ENCODE peak calls at places on chromosomes 6 and 20, in eight cellular contexts. U, O, K, C, W, S, L and P are unnamed samples.

GRCh38 chr6:125229080-125229479 is 72.7 kb downstream of the HDDC2 start:
- DNase-seq in O (peak; percentile 6), C (no peak), K (peak; percentile 10), W (peak; percentile 38), L (no peak), S (no peak), U (no peak), P (no peak)

GRCh38 chr6:146914563-146915483 is 289.4 kb upstream of the STXBP5 start:
- DNase-seq in S (peak; percentile 68), W (peak; percentile 97), K (peak; percentile 96), U (peak; percentile 95), O (peak; percentile 95), L (peak; percentile 96), C (peak; percentile 64), P (peak; percentile 96)

GRCh38 chr6:151962246-151962846 is 154.9 kb downstream of the ESR1 start:
- DNase-seq in S (no peak), C (no peak), K (no peak), W (peak; percentile 64), U (no peak), O (peak; percentile 58), L (no peak), P (peak; percentile 76)

GRCh38 chr6:3230275-3231212 is 3.1 kb upstream of the TUBB2B start:
- DNase-seq in W (peak; percentile 46), K (peak; percentile 34), C (peak; percentile 54), O (peak; percentile 60), L (no peak), S (no peak), U (no peak), P (peak; percentile 21)

GRCh38 chr6:26105842-26106241 is 18.6 kb downstream of the HFE start:
- DNase-seq in C (no peak), K (peak; percentile 77), S (no peak), W (peak; percentile 66), O (peak; percentile 58), L (no peak), U (no peak), P (peak; percentile 82)

GRCh38 chr6:170190046-170190445 is 100.8 kb downstream of the DLL1 start:
- DNase-seq in S (no peak), W (no peak), O (no peak), C (no peak), U (no peak), K (no peak), L (no peak), P (no peak)

GRCh38 chr20:38223743-38224100 is 36.8 kb downstream of the KIAA1755 start:
- DNase-seq in S (peak; percentile 27), O (no peak), C (peak; percentile 59), L (no peak), U (no peak), W (no peak), K (no peak), P (no peak)

GRCh38 chr6:13303668-13304017 is 24.7 kb downstream of the TBC1D7 start:
- DNase-seq in U (no peak), W (peak; percentile 93), O (peak; percentile 72), C (peak; percentile 89), S (peak; percentile 87), L (peak; percentile 10), K (peak; percentile 81), P (peak; percentile 31)

GRCh38 chr6:24245275-24245674 is 112.6 kb downstream of the DCDC2 start:
- DNase-seq in W (no peak), O (no peak), L (no peak), U (no peak), S (no peak), K (no peak), C (no peak), P (no peak)

GRCh38 chr6:13404115-13404891 is 76.0 kb upstream of the TBC1D7 start:
- DNase-seq in C (no peak), U (no peak), S (no peak), L (no peak), O (peak; percentile 56), W (peak; percentile 71), K (peak; percentile 64), P (peak; percentile 54)

GRCh38 chr20:56537997-56538396 is 5.0 kb downstream of the FAM209B start:
- DNase-seq in O (no peak), S (no peak), U (no peak), L (no peak), C (no peak), W (no peak), K (no peak), P (no peak)

GRCh38 chr6:25017932-25018581 is 82.3 kb upstream of the RIPOR2 start:
- DNase-seq in C (no peak), K (peak; percentile 65), U (no peak), W (peak; percentile 90), L (no peak), O (peak; percentile 64), S (no peak), P (peak; percentile 55)

GRCh38 chr20:10247440-10247839 is 28.8 kb downstream of the SNAP25 start:
- DNase-seq in L (no peak), U (no peak), K (peak; percentile 39), O (peak; percentile 52), S (no peak), W (no peak), C (no peak), P (no peak)

GRCh38 chr6:52546678-52547077 is 30.2 kb downstream of the TRAM2 start:
- DNase-seq in L (no peak), K (no peak), O (no peak), S (no peak), C (peak; percentile 52), W (no peak), U (no peak), P (no peak)

GRCh38 chr6:52547647-52548352 is 29.1 kb downstream of the TRAM2 start:
- DNase-seq in K (peak; percentile 75), O (no peak), C (no peak), U (no peak), L (no peak), W (peak; percentile 83), S (no peak), P (no peak)

GRCh38 chr6:52548999-52549398 is 27.9 kb downstream of the TRAM2 start:
- DNase-seq in K (no peak), O (no peak), W (no peak), C (no peak), S (no peak), U (no peak), L (no peak), P (no peak)

GRCh38 chr6:52549428-52549827 is 27.4 kb downstream of the TRAM2 start:
- DNase-seq in O (no peak), L (no peak), K (no peak), S (no peak), C (no peak), U (no peak), W (no peak), P (no peak)

GRCh38 chr6:52548353-52548713 is 28.5 kb downstream of the TRAM2 start:
- DNase-seq in K (no peak), L (no peak), U (no peak), W (peak; percentile 64), O (no peak), S (no peak), C (no peak), P (no peak)
- H3K4me3 ChIP-seq in K (no peak overlapping the region), L (no peak overlapping the region), U (no peak overlapping the region), W (no peak overlapping the region), O (no peak overlapping the region), S (no peak overlapping the region), C (no peak overlapping the region), P (no peak overlapping the region)

DNA sequence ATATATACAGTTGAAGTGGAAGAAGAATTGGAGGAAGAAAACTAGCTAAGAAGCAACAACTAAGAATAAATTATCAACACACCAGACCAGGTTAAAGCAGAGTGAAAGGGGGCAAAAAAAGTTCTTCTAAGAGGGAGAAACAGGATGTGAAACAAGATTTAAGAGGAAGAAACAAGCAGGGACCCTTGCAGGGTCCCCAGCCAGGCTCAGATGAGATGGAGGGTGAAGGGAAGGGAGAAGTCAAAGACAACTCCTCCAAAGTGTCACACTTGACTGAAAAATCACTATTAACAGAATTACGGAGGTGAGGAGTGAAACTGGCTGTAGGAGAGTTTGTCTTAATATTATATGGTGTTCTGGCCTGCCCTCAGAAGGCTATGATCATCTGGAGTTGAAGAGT is 65.4 kb downstream of the MTFR2 start:
- DNase-seq in U (no peak), S (no peak), W (no peak), C (no peak), L (no peak), K (no peak), O (no peak), P (no peak)
- TF ChIP-seq CTCF in U (no peak), S (no peak), W (no peak), C (no peak), L (no peak), K (no peak), O (no peak), P (no peak)

GRCh38 chr20:30606990-30607389 is 650.5 kb upstream of the DEFB115 start:
- DNase-seq in U (no peak), C (no peak), O (no peak), L (no peak), K (no peak), S (no peak), W (no peak), P (no peak)

GRCh38 chr20:30612344-30612743 is 645.1 kb upstream of the DEFB115 start:
- DNase-seq in O (no peak), U (no peak), W (no peak), K (no peak), C (no peak), L (no peak), S (no peak), P (no peak)

GRCh38 chr20:30610044-30610693 is 647.3 kb upstream of the DEFB115 start:
- DNase-seq in L (no peak), C (no peak), U (no peak), K (no peak), S (no peak), O (no peak), W (no peak), P (no peak)

GRCh38 chr20:30611239-30611984 is 646.1 kb upstream of the DEFB115 start:
- DNase-seq in O (no peak), L (no peak), U (no peak), W (no peak), K (no peak), S (no peak), C (no peak), P (no peak)

GRCh38 chr20:30610751-30611150 is 646.7 kb upstream of the DEFB115 start:
- DNase-seq in S (no peak), U (no peak), K (no peak), L (no peak), W (no peak), C (no peak), O (no peak), P (no peak)
- H3K4me3 ChIP-seq in S (no peak overlapping the region), U (no peak overlapping the region), K (no peak overlapping the region), L (no peak overlapping the region), W (no peak overlapping the region), C (no peak overlapping the region), O (no peak overlapping the region), P (no peak overlapping the region)

GRCh38 chr6:45377041-45377554 is 636 bp downstream of the SUPT3H start:
- DNase-seq in C (no peak), L (no peak), W (peak; percentile 43), U (no peak), K (peak; percentile 16), O (no peak), S (no peak), P (peak; percentile 13)

GRCh38 chr6:45375449-45375848 is 2.3 kb downstream of the SUPT3H start:
- DNase-seq in C (no peak), O (peak; percentile 27), K (no peak), S (no peak), W (peak; percentile 31), U (no peak), L (no peak), P (no peak)

GRCh38 chr6:45376310-45377040 is 1.3 kb downstream of the SUPT3H start:
- DNase-seq in C (no peak), K (peak; percentile 30), L (no peak), O (peak; percentile 45), U (no peak), S (no peak), W (peak; percentile 56), P (peak; percentile 37)

GRCh38 chr6:45378324-45378926 is 691 bp upstream of the SUPT3H start:
- DNase-seq in O (no peak), S (no peak), K (no peak), L (no peak), U (no peak), C (no peak), W (peak; percentile 58), P (no peak)

GRCh38 chr6:45377555-45378323 is at the start of gene SUPT3H:
- DNase-seq in U (peak; percentile 56), K (peak; percentile 93), W (peak; percentile 95), L (peak; percentile 69), C (peak; percentile 94), O (peak; percentile 98), S (peak; percentile 96), P (peak; percentile 92)
- TF ChIP-seq CTCF in U (peak; percentile 29), K (peak; percentile 27), W (peak; percentile 27), L (peak; percentile 9), C (peak; percentile 18), O (peak; percentile 17), S (no peak), P (peak; percentile 36)